ENCODE peak calls at places on chromosomes 6 and 20, in five cellular contexts. R is H9, I is neuronal stem cell, K is IMR-90, U is H1. N is an unnamed sample.
A peak's percentile ranks its signal among the peaks of the same experiment; 100 is the strongest.

GRCh38 chr20:43925215-43925614 is 10.6 kb downstream of the TOX2 start:
- DNase-seq in R (no peak), I (no peak), K (no peak), U (no peak), N (no peak)

GRCh38 chr6:82365011-82365751 is 1.6 kb downstream of the TPBG start:
- DNase-seq in R (peak; percentile 67), I (peak; percentile 14), K (peak; percentile 35), U (no peak), N (peak; percentile 77)

GRCh38 chr6:15158821-15159619 is 86.8 kb upstream of the JARID2 start:
- DNase-seq in R (no peak), I (no peak), K (no peak), U (no peak), N (no peak)

GRCh38 chr6:155959898-155960297 is 504.3 kb upstream of the NOX3 start:
- DNase-seq in R (no peak), I (no peak), K (no peak), U (no peak), N (no peak)

GRCh38 chr20:45283529-45284065 is 23.0 kb upstream of the RBPJL start:
- DNase-seq in R (no peak), I (no peak), K (no peak), U (no peak), N (no peak)

GRCh38 chr20:62576815-62577214 is 65.5 kb upstream of the SLCO4A1 start:
- DNase-seq in R (peak; percentile 64), I (peak; percentile 43), K (peak; percentile 16), U (no peak), N (no peak)

GRCh38 chr6:2375443-2375842 is 130.0 kb upstream of the GMDS start:
- DNase-seq in R (no peak), I (no peak), K (no peak), U (no peak), N (no peak)

GRCh38 chr20:13261460-13262301 is 40.6 kb downstream of the ISM1 start:
- DNase-seq in R (peak; percentile 76), I (peak; percentile 30), K (peak; percentile 21), U (peak; percentile 34), N (peak; percentile 67)

GRCh38 chr6:32645047-32645703 is 8.0 kb downstream of the HLA-DQA1 start:
- DNase-seq in R (no peak), I (no peak), K (no peak), U (no peak), N (no peak)

GRCh38 chr20:407097-407952 is 774 bp upstream of the RBCK1 start:
- DNase-seq in R (peak; percentile 92), I (peak; percentile 70), K (peak; percentile 59), U (peak; percentile 72), N (peak; percentile 81)

GRCh38 chr20:23091741-23092408 is 5.8 kb upstream of the CD93 start:
- DNase-seq in R (no peak), I (no peak), K (no peak), U (no peak), N (no peak)

GRCh38 chr6:126600258-126600916 is 260.5 kb downstream of the CENPW start:
- DNase-seq in R (no peak), I (no peak), K (peak; percentile 1), U (no peak), N (no peak)

GRCh38 chr6:158536084-158536890 is 23.6 kb upstream of the TMEM181 start:
- DNase-seq in R (peak; percentile 85), I (peak; percentile 87), K (peak; percentile 65), U (no peak), N (peak; percentile 71)

GRCh38 chr6:26534681-26535465 is 3.3 kb upstream of the HMGN4 start:
- DNase-seq in R (no peak), I (no peak), K (no peak), U (no peak), N (no peak)

GRCh38 chr20:17911927-17912326 is 56.7 kb downstream of the SNX5 start:
- DNase-seq in R (no peak), I (no peak), K (no peak), U (no peak), N (peak; percentile 88)

GRCh38 chr6:132003516-132004178 is 52.5 kb upstream of the CCN2 start:
- DNase-seq in R (peak; percentile 58), I (no peak), K (no peak), U (no peak), N (peak; percentile 61)

GRCh38 chr6:166556336-166556735 is 30.1 kb downstream of the RAMACL start:
- DNase-seq in R (no peak), I (no peak), K (peak; percentile 28), U (no peak), N (no peak)

GRCh38 chr6:110609101-110609500 is 132.7 kb upstream of the SLC22A16 start:
- DNase-seq in R (no peak), I (no peak), K (peak; percentile 19), U (no peak), N (no peak)

GRCh38 chr20:9354579-9354978 is 159.8 kb upstream of the LAMP5 start:
- DNase-seq in R (no peak), I (no peak), K (no peak), U (no peak), N (no peak)

GRCh38 chr20:9359561-9360308 is 154.7 kb upstream of the LAMP5 start:
- DNase-seq in R (peak; percentile 52), I (peak; percentile 56), K (peak; percentile 70), U (no peak), N (peak; percentile 42)

GRCh38 chr20:9363673-9364072 is 150.7 kb upstream of the LAMP5 start:
- DNase-seq in R (no peak), I (no peak), K (no peak), U (no peak), N (no peak)

DNA sequence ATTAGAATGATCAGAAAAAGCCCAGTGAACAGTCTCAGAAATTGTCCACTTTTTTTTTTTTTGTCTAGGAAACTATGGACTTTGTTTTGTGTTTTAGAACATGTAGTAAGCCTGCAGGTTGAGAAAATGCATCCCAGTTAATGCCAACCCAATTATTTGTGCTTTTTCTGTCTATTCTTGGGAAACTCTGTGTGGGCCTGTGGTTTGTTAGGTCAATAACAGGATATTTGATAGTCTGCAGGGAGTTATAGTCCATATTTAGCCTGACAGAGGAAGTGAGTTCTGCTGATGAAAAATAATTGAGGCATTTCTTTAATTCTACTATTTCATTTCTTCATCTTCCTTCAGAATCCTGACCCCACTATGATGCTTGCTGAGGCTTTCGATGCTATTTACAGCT is 154.0 kb upstream of the LAMP5 start:
- DNase-seq in R (no peak), I (no peak), K (peak; percentile 22), U (no peak), N (no peak)
- H3K9ac ChIP-seq in R (no peak overlapping the region), I (no peak overlapping the region), K (no peak overlapping the region), U (no peak overlapping the region), N (no peak overlapping the region)

GRCh38 chr20:41137412-41138216 is at the start of gene PLCG1:
- DNase-seq in R (peak; percentile 87), I (peak; percentile 86), K (peak; percentile 63), U (peak; percentile 61), N (peak; percentile 77)
- H3K14ac ChIP-seq in R (peak within 1 kb of the TSS; percentile 94), I (peak within 1 kb of the TSS; percentile 99), K (peak within 1 kb of the TSS; percentile 81), U (peak within 1 kb of the TSS; percentile 9), N (peak within 1 kb of the TSS; percentile 99)

DNA sequence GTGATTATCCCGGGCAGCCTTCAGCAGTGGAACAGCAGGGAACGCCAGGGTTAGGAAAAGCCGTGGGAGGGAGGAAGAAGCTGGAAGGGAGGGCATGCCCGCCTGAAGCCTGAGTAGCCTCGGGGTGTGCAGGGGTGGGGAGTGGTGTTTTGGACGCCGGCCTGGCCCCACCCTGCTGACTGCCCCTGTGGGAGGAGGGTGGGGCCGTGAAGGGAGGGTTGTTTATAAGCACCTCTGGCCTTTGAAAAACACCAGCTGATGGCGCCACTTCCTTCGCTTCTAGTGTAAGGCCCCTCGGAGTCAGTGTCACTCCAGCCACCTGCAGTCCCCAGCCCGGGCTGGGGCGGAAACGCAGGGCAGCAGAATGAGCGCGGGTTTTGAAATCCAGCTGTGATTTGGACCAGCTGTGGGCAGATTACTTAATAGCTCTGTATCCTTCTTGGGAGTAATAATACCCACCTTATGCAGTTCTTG is 52.8 kb upstream of the BMP6 start:
- DNase-seq in R (peak; percentile 83), I (peak; percentile 26), K (peak; percentile 5), U (peak; percentile 25), N (peak; percentile 59)
- H3K9ac ChIP-seq in R (no peak overlapping the region), I (no peak overlapping the region), K (no peak overlapping the region), U (no peak overlapping the region), N (no peak overlapping the region)

DNA sequence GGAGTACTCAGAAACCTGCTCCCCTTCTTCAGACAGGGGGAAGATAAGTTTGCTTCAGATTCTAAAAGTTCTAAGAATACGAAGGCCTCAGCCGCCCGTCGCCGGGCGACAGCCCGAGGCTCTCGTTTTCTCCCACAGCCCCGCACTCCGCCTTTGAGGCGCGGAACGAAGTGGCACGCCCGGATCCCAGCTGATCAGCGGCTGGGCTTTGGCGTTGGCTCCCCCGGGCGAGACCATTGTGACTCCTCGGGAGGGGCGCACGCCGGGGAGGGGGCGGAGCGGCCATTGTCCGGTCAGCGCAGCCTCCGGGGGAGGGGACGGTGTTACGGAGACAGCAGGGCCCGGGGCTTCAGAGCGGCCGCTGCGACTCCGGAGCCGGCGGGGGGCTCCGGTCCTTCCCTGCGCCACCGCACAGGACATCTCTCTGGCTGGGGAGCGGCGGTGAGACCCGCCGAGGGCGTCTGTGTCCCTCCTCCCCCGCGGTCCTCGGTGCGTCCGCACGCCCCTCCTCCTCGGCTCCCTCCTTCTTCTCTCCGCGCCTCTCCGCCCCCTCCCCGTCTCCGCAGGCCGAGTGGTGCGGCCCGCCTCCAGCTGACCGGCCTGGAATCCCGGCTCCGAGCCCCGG is at the start of gene ZFAND3:
- DNase-seq in R (peak; percentile 96), I (peak; percentile 98), K (peak; percentile 96), U (peak; percentile 79), N (peak; percentile 99)
- H3K14ac ChIP-seq in R (peak within 1 kb of the TSS; percentile 97), I (peak within 1 kb of the TSS; percentile 87), K (peak within 1 kb of the TSS; percentile 98), U (peak within 1 kb of the TSS; percentile 94), N (peak within 1 kb of the TSS; percentile 100)

GRCh38 chr6:41914869-41915268 is 6.1 kb downstream of the MED20 start:
- DNase-seq in R (no peak), I (no peak), K (no peak), U (no peak), N (no peak)
- H3K9ac ChIP-seq in R (no peak overlapping the region), I (no peak overlapping the region), K (no peak overlapping the region), U (no peak overlapping the region), N (no peak overlapping the region)

GRCh38 chr20:50191566-50192363 is 1.1 kb downstream of the CEBPB start:
- DNase-seq in R (peak; percentile 64), I (peak; percentile 54), K (peak; percentile 28), U (no peak), N (peak; percentile 44)
- H3K14ac ChIP-seq in R (peak overlapping the region; percentile 36), I (peak overlapping the region; percentile 63), K (peak overlapping the region; percentile 99), U (no peak overlapping the region), N (peak overlapping the region; percentile 47)

GRCh38 chr20:58837717-58838116 is 13.0 kb downstream of the GNAS-AS1 start:
- DNase-seq in R (no peak), I (no peak), K (no peak), U (no peak), N (no peak)
- H3K9ac ChIP-seq in R (no peak overlapping the region), I (no peak overlapping the region), K (no peak overlapping the region), U (no peak overlapping the region), N (no peak overlapping the region)

DNA sequence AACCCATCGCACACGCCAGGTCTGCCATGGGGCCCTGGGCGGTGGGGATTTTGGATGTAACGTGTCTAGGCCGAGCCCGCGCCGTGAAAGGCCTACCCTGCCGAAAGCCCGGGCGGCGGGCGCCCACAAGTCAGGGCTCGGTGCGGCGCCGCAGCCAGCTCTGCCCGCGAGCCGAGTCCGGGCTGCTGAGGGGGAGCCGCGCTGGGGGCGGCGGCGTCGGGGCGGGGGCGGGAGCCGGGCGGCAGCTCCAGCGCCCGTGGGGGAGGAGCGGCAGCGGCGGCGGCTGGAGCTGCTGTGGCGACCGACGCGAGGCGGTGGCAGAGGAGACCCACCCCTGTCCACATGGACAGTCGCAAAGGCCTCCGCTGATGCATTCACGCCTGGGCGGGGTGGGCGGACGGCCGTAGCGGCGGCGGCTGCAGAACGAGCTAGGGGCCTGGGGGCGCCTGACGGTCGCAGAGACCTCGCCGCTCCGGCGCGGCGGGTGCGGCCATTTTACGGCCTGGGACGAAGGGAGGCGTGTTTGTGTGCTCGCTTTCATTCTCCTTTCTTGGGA is at the start of gene SENP6:
- DNase-seq in R (peak; percentile 74), I (peak; percentile 82), K (peak; percentile 70), U (no peak), N (peak; percentile 80)
- H3K14ac ChIP-seq in R (peak within 1 kb of the TSS; percentile 100), I (peak within 1 kb of the TSS; percentile 100), K (peak within 1 kb of the TSS; percentile 99), U (no peak within 1 kb of the TSS), N (peak within 1 kb of the TSS; percentile 95)